ENCODE peak calls at places on chromosomes 6 and 20, in eight cellular contexts. One of them, this sample, is unnamed. For H3K4me1 and H3K27me3, the result is how much of the 10 kb centered on the place peaks cover.

GRCh38 chr20:47181056-47181862 is 175.2 kb downstream of the ZMYND8 start:
- DNase-seq in left ventricle myocardium inferior: no peak
- DNase-seq in hepatocyte: peak
- DNase-seq in IMR-90: peak
- DNase-seq in SJSA1: peak
- DNase-seq in CD8-positive, alpha-beta memory T cell: no peak
- DNase-seq in endodermal cell: peak
- DNase-seq in mammary epithelial cell: peak
- DNase-seq in this sample: peak

GRCh38 chr6:70310063-70310694 is 7.3 kb upstream of the COL9A1 start:
- DNase-seq in left ventricle myocardium inferior: no peak
- DNase-seq in hepatocyte: peak
- DNase-seq in IMR-90: peak
- DNase-seq in SJSA1: peak
- DNase-seq in CD8-positive, alpha-beta memory T cell: no peak
- DNase-seq in endodermal cell: no peak
- DNase-seq in mammary epithelial cell: peak
- DNase-seq in this sample: peak

GRCh38 chr20:6831461-6831860 is 64.0 kb downstream of the BMP2 start:
- DNase-seq in left ventricle myocardium inferior: no peak
- DNase-seq in hepatocyte: no peak
- DNase-seq in IMR-90: no peak
- DNase-seq in SJSA1: no peak
- DNase-seq in CD8-positive, alpha-beta memory T cell: no peak
- DNase-seq in endodermal cell: no peak
- DNase-seq in mammary epithelial cell: no peak
- DNase-seq in this sample: no peak

GRCh38 chr6:1780468-1780867 is 170.8 kb downstream of the FOXC1 start:
- DNase-seq in left ventricle myocardium inferior: no peak
- DNase-seq in hepatocyte: no peak
- DNase-seq in IMR-90: no peak
- DNase-seq in SJSA1: no peak
- DNase-seq in CD8-positive, alpha-beta memory T cell: no peak
- DNase-seq in endodermal cell: no peak
- DNase-seq in mammary epithelial cell: no peak
- DNase-seq in this sample: no peak

GRCh38 chr20:30502670-30503069 is 754.8 kb upstream of the DEFB115 start:
- DNase-seq in left ventricle myocardium inferior: no peak
- DNase-seq in hepatocyte: no peak
- DNase-seq in IMR-90: no peak
- DNase-seq in SJSA1: peak
- DNase-seq in CD8-positive, alpha-beta memory T cell: no peak
- DNase-seq in endodermal cell: no peak
- DNase-seq in mammary epithelial cell: no peak
- DNase-seq in this sample: no peak

GRCh38 chr6:12851123-12851695 is 134.6 kb downstream of the PHACTR1 start:
- DNase-seq in left ventricle myocardium inferior: no peak
- DNase-seq in hepatocyte: no peak
- DNase-seq in IMR-90: no peak
- DNase-seq in SJSA1: no peak
- DNase-seq in CD8-positive, alpha-beta memory T cell: no peak
- DNase-seq in endodermal cell: no peak
- DNase-seq in mammary epithelial cell: no peak
- DNase-seq in this sample: no peak

GRCh38 chr6:170091000-170091638 is 199.8 kb downstream of the DLL1 start:
- DNase-seq in left ventricle myocardium inferior: no peak
- DNase-seq in hepatocyte: no peak
- DNase-seq in IMR-90: no peak
- DNase-seq in SJSA1: no peak
- DNase-seq in CD8-positive, alpha-beta memory T cell: no peak
- DNase-seq in endodermal cell: peak
- DNase-seq in mammary epithelial cell: no peak
- DNase-seq in this sample: no peak

GRCh38 chr6:27040244-27041042 is 207.1 kb upstream of the PRSS16 start:
- DNase-seq in left ventricle myocardium inferior: no peak
- DNase-seq in hepatocyte: no peak
- DNase-seq in IMR-90: no peak
- DNase-seq in SJSA1: peak
- DNase-seq in CD8-positive, alpha-beta memory T cell: no peak
- DNase-seq in endodermal cell: no peak
- DNase-seq in mammary epithelial cell: no peak
- DNase-seq in this sample: no peak

GRCh38 chr6:30769853-30770160 is 25.5 kb upstream of the IER3 start:
- DNase-seq in left ventricle myocardium inferior: no peak
- DNase-seq in hepatocyte: no peak
- DNase-seq in IMR-90: no peak
- DNase-seq in SJSA1: no peak
- DNase-seq in CD8-positive, alpha-beta memory T cell: no peak
- DNase-seq in endodermal cell: no peak
- DNase-seq in mammary epithelial cell: no peak
- DNase-seq in this sample: no peak

GRCh38 chr6:30769088-30769852 is 24.9 kb upstream of the IER3 start:
- DNase-seq in left ventricle myocardium inferior: no peak
- DNase-seq in hepatocyte: peak
- DNase-seq in IMR-90: peak
- DNase-seq in SJSA1: peak
- DNase-seq in CD8-positive, alpha-beta memory T cell: peak
- DNase-seq in endodermal cell: peak
- DNase-seq in mammary epithelial cell: peak
- DNase-seq in this sample: peak

GRCh38 chr6:30770592-30770991 is 26.2 kb upstream of the IER3 start:
- DNase-seq in left ventricle myocardium inferior: no peak
- DNase-seq in hepatocyte: no peak
- DNase-seq in IMR-90: no peak
- DNase-seq in SJSA1: no peak
- DNase-seq in CD8-positive, alpha-beta memory T cell: no peak
- DNase-seq in endodermal cell: no peak
- DNase-seq in mammary epithelial cell: no peak
- DNase-seq in this sample: no peak

GRCh38 chr6:30768634-30769087 is 24.3 kb upstream of the IER3 start:
- DNase-seq in left ventricle myocardium inferior: no peak
- DNase-seq in hepatocyte: no peak
- DNase-seq in IMR-90: no peak
- DNase-seq in SJSA1: no peak
- DNase-seq in CD8-positive, alpha-beta memory T cell: no peak
- DNase-seq in endodermal cell: no peak
- DNase-seq in mammary epithelial cell: no peak
- DNase-seq in this sample: no peak

GRCh38 chr6:30770164-30770563 is 25.8 kb upstream of the IER3 start:
- DNase-seq in left ventricle myocardium inferior: no peak
- DNase-seq in hepatocyte: no peak
- DNase-seq in IMR-90: peak
- DNase-seq in SJSA1: no peak
- DNase-seq in CD8-positive, alpha-beta memory T cell: no peak
- DNase-seq in endodermal cell: no peak
- DNase-seq in mammary epithelial cell: peak
- DNase-seq in this sample: no peak
- H3K4me1 ChIP-seq in left ventricle myocardium inferior: under half
- H3K4me1 ChIP-seq in hepatocyte: under half
- H3K4me1 ChIP-seq in IMR-90: under half
- H3K4me1 ChIP-seq in SJSA1: under half
- H3K4me1 ChIP-seq in CD8-positive, alpha-beta memory T cell: under half
- H3K4me1 ChIP-seq in endodermal cell: under half
- H3K4me1 ChIP-seq in mammary epithelial cell: under half
- H3K4me1 ChIP-seq in this sample: under half

GRCh38 chr20:57223648-57224489 is 42.6 kb downstream of the BMP7 start:
- DNase-seq in left ventricle myocardium inferior: peak
- DNase-seq in hepatocyte: no peak
- DNase-seq in IMR-90: no peak
- DNase-seq in SJSA1: no peak
- DNase-seq in CD8-positive, alpha-beta memory T cell: no peak
- DNase-seq in endodermal cell: no peak
- DNase-seq in mammary epithelial cell: peak
- DNase-seq in this sample: no peak
- H3K27me3 ChIP-seq in left ventricle myocardium inferior: under half
- H3K27me3 ChIP-seq in hepatocyte: under half
- H3K27me3 ChIP-seq in IMR-90: under half
- H3K27me3 ChIP-seq in SJSA1: under half
- H3K27me3 ChIP-seq in CD8-positive, alpha-beta memory T cell: under half
- H3K27me3 ChIP-seq in endodermal cell: under half
- H3K27me3 ChIP-seq in mammary epithelial cell: under half
- H3K27me3 ChIP-seq in this sample: under half

GRCh38 chr6:24930386-24930785 is 5.4 kb downstream of the RIPOR2 start:
- DNase-seq in left ventricle myocardium inferior: no peak
- DNase-seq in hepatocyte: no peak
- DNase-seq in IMR-90: peak
- DNase-seq in SJSA1: peak
- DNase-seq in CD8-positive, alpha-beta memory T cell: no peak
- DNase-seq in endodermal cell: no peak
- DNase-seq in mammary epithelial cell: no peak
- DNase-seq in this sample: no peak
- H3K4me3 ChIP-seq in left ventricle myocardium inferior: no peak
- H3K4me3 ChIP-seq in hepatocyte: no peak
- H3K4me3 ChIP-seq in IMR-90: no peak
- H3K4me3 ChIP-seq in SJSA1: no peak
- H3K4me3 ChIP-seq in CD8-positive, alpha-beta memory T cell: peak
- H3K4me3 ChIP-seq in endodermal cell: no peak
- H3K4me3 ChIP-seq in mammary epithelial cell: no peak
- H3K4me3 ChIP-seq in this sample: peak

DNA sequence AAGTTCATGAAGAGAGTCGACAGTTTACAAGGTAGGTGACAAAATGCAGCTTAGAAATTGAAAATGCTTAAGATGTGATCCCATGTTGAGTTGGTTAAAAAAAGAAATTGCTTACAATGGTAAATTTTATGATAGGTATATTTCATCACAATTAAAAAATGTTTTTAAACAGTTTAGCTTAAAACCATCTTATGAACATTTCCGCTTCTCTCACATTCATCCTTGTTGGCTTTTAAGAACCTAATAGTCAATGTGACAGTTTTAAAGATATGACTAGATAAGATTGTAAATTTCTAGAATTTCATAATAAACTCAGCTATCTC is 36.1 kb upstream of the LTV1 start:
- DNase-seq in left ventricle myocardium inferior: no peak
- DNase-seq in hepatocyte: no peak
- DNase-seq in IMR-90: no peak
- DNase-seq in SJSA1: no peak
- DNase-seq in CD8-positive, alpha-beta memory T cell: no peak
- DNase-seq in endodermal cell: no peak
- DNase-seq in mammary epithelial cell: no peak
- DNase-seq in this sample: no peak
- H3K4me1 ChIP-seq in left ventricle myocardium inferior: under half
- H3K4me1 ChIP-seq in hepatocyte: under half
- H3K4me1 ChIP-seq in IMR-90: under half
- H3K4me1 ChIP-seq in SJSA1: under half
- H3K4me1 ChIP-seq in CD8-positive, alpha-beta memory T cell: under half
- H3K4me1 ChIP-seq in endodermal cell: under half
- H3K4me1 ChIP-seq in mammary epithelial cell: under half
- H3K4me1 ChIP-seq in this sample: under half

GRCh38 chr20:2538931-2539330 is 2.6 kb downstream of the TMC2 start:
- DNase-seq in left ventricle myocardium inferior: no peak
- DNase-seq in hepatocyte: no peak
- DNase-seq in IMR-90: no peak
- DNase-seq in SJSA1: no peak
- DNase-seq in CD8-positive, alpha-beta memory T cell: no peak
- DNase-seq in endodermal cell: no peak
- DNase-seq in mammary epithelial cell: no peak
- DNase-seq in this sample: no peak

GRCh38 chr20:2545594-2545993 is 9.2 kb downstream of the TMC2 start:
- DNase-seq in left ventricle myocardium inferior: no peak
- DNase-seq in hepatocyte: no peak
- DNase-seq in IMR-90: no peak
- DNase-seq in SJSA1: no peak
- DNase-seq in CD8-positive, alpha-beta memory T cell: no peak
- DNase-seq in endodermal cell: no peak
- DNase-seq in mammary epithelial cell: no peak
- DNase-seq in this sample: no peak

GRCh38 chr20:2539341-2539740 is 3.0 kb downstream of the TMC2 start:
- DNase-seq in left ventricle myocardium inferior: no peak
- DNase-seq in hepatocyte: no peak
- DNase-seq in IMR-90: no peak
- DNase-seq in SJSA1: no peak
- DNase-seq in CD8-positive, alpha-beta memory T cell: no peak
- DNase-seq in endodermal cell: no peak
- DNase-seq in mammary epithelial cell: no peak
- DNase-seq in this sample: no peak

GRCh38 chr20:2544211-2544610 is 7.8 kb downstream of the TMC2 start:
- DNase-seq in left ventricle myocardium inferior: no peak
- DNase-seq in hepatocyte: no peak
- DNase-seq in IMR-90: peak
- DNase-seq in SJSA1: no peak
- DNase-seq in CD8-positive, alpha-beta memory T cell: no peak
- DNase-seq in endodermal cell: no peak
- DNase-seq in mammary epithelial cell: no peak
- DNase-seq in this sample: no peak

DNA sequence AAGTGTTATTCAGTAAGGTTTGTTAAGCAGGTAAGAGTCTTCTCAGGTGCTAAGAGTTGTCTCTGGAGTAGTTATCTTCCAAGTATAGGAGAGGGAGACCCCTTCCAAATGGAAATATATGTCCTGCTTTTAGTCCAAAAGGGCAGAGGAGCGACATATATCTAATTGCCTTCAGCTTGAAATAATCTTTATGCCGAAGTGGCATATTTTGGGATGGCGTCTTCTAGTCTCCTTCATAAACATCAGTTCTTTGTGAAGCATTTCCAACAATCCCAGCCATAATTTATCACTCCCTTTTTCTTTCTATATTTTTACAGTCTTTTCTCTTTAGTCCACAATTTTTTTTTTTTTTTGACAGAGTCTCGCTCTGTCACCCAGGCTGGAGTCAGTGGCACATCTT is 6.0 kb downstream of the TMC2 start:
- DNase-seq in left ventricle myocardium inferior: no peak
- DNase-seq in hepatocyte: no peak
- DNase-seq in IMR-90: no peak
- DNase-seq in SJSA1: no peak
- DNase-seq in CD8-positive, alpha-beta memory T cell: no peak
- DNase-seq in endodermal cell: no peak
- DNase-seq in mammary epithelial cell: no peak
- DNase-seq in this sample: no peak
- H3K27me3 ChIP-seq in left ventricle myocardium inferior: half or more
- H3K27me3 ChIP-seq in hepatocyte: under half
- H3K27me3 ChIP-seq in IMR-90: under half
- H3K27me3 ChIP-seq in SJSA1: half or more
- H3K27me3 ChIP-seq in CD8-positive, alpha-beta memory T cell: under half
- H3K27me3 ChIP-seq in endodermal cell: under half
- H3K27me3 ChIP-seq in mammary epithelial cell: under half
- H3K27me3 ChIP-seq in this sample: under half

GRCh38 chr6:75481394-75481793 is 12.2 kb downstream of the FILIP1 start:
- DNase-seq in left ventricle myocardium inferior: no peak
- DNase-seq in hepatocyte: no peak
- DNase-seq in IMR-90: peak
- DNase-seq in SJSA1: no peak
- DNase-seq in CD8-positive, alpha-beta memory T cell: no peak
- DNase-seq in endodermal cell: peak
- DNase-seq in mammary epithelial cell: no peak
- DNase-seq in this sample: no peak
- H3K4me3 ChIP-seq in left ventricle myocardium inferior: no peak
- H3K4me3 ChIP-seq in hepatocyte: no peak
- H3K4me3 ChIP-seq in IMR-90: no peak
- H3K4me3 ChIP-seq in SJSA1: no peak
- H3K4me3 ChIP-seq in CD8-positive, alpha-beta memory T cell: no peak
- H3K4me3 ChIP-seq in endodermal cell: no peak
- H3K4me3 ChIP-seq in mammary epithelial cell: no peak
- H3K4me3 ChIP-seq in this sample: no peak

This sample was measured in CD4-positive, CD25-positive, alpha-beta regulatory T cell.